ENCODE peak calls at places on chromosomes 1 and 21, in seven cellular contexts. N is CD8-positive, alpha-beta T cell; X is body of pancreas; Y is neural progenitor cell; W is astrocyte; Q is tibial artery; K is heart right ventricle. J is an unnamed sample. For H3K4me1 and H3K36me3, the result is how much of the 10 kb centered on the place peaks cover.

GRCh38 chr1:172699111-172699510 is 40.2 kb downstream of the FASLG start:
- DNase-seq in N (peak), X (no peak), Y (no peak), W (peak), Q (no peak), K (no peak), J (no peak)

GRCh38 chr1:155070721-155071556 is 7.4 kb downstream of the EFNA4 start:
- DNase-seq in N (peak), X (peak), Y (peak), W (peak), Q (peak), K (peak), J (peak)

GRCh38 chr1:8497196-8497878 is 179.4 kb downstream of the SLC45A1 start:
- DNase-seq in N (no peak), X (no peak), Y (no peak), W (no peak), Q (no peak), K (no peak), J (no peak)

GRCh38 chr1:63908016-63908415 is 134.2 kb downstream of the ROR1 start:
- DNase-seq in N (no peak), X (no peak), Y (no peak), W (no peak), Q (no peak), K (no peak), J (no peak)

GRCh38 chr21:45374826-45375455 is 30.0 kb upstream of the COL18A1 start:
- DNase-seq in N (no peak), X (no peak), Y (no peak), W (no peak), Q (peak), K (peak), J (peak)

GRCh38 chr1:155974208-155975165 is 3.9 kb downstream of the ARHGEF2 start:
- DNase-seq in N (no peak), X (no peak), Y (no peak), W (no peak), Q (no peak), K (no peak), J (no peak)

GRCh38 chr1:167219646-167220536 is 795 bp upstream of the POU2F1 start:
- DNase-seq in N (peak), X (peak), Y (peak), W (peak), Q (peak), K (peak), J (peak)

GRCh38 chr1:7856345-7856744 is 3.5 kb upstream of the UTS2 start:
- DNase-seq in N (no peak), X (no peak), Y (peak), W (no peak), Q (no peak), K (no peak), J (no peak)

GRCh38 chr1:23980725-23981063 is 567 bp upstream of the SRSF10 start:
- DNase-seq in N (peak), X (peak), Y (peak), W (peak), Q (no peak), K (no peak), J (no peak)

GRCh38 chr1:208183977-208184901 is 59.9 kb downstream of the PLXNA2 start:
- DNase-seq in N (no peak), X (no peak), Y (no peak), W (peak), Q (peak), K (no peak), J (peak)

GRCh38 chr1:227316456-227316855 is 1.8 kb downstream of the CDC42BPA start:
- DNase-seq in N (no peak), X (no peak), Y (no peak), W (no peak), Q (no peak), K (no peak), J (no peak)

DNA sequence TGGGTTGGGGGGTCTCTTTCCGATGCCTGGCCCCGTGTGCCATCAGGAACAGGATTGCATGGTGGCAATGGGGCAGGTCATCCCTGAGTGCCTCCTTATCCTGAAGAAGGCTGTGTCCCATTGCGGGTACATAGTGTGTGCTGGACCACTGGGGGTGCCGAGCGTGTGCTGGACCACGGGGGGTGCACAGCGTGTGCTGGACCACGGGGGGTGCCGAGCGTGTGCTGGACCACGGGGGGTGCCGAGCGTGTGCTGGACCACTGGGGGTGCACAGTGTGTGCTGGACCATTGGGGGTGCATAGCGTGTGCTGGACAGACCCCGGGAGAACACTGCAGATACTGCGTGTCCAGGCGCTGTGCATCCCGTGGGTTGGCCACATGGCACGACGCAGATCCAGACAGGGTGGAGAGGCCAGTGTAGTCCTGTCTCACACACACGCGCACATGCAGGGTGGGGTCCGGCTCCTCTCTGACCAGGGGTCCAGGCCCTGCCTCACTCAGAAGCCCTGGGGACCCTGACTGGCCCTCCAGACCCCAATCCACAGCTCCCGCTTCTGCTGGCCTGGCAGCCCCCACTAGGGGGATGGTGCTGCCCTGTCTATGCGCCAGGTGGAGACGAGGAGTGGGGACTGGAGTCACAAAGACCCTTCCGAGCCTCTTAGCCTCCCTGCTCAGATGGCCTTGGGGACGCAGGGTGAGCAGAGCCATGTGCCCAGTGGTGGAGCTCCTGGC is 4.3 kb downstream of the SCNN1D start:
- DNase-seq in N (no peak), X (no peak), Y (peak), W (no peak), Q (no peak), K (no peak), J (peak)
- TF ChIP-seq CTCF in N (no peak), X (no peak), Y (no peak), W (no peak), Q (no peak), K (no peak), J (no peak)

GRCh38 chr1:109468903-109469302 is 2.6 kb downstream of the SYPL2 start:
- DNase-seq in N (no peak), X (no peak), Y (no peak), W (no peak), Q (no peak), K (no peak), J (no peak)
- H3K4me1 ChIP-seq in N (under half), X (under half), Y (under half), W (under half), Q (under half), K (under half), J (half or more)

GRCh38 chr1:241631674-241632073 is 8.5 kb downstream of the CHML start:
- DNase-seq in N (no peak), X (no peak), Y (no peak), W (no peak), Q (no peak), K (no peak), J (no peak)
- H3K36me3 ChIP-seq in N (under half), X (under half), Y (under half), W (under half), Q (under half), K (under half), J (under half)

GRCh38 chr21:14308234-14308633 is 74.7 kb downstream of the HSPA13 start:
- DNase-seq in N (no peak), X (no peak), Y (no peak), W (no peak), Q (no peak), K (no peak), J (no peak)

GRCh38 chr21:14303731-14304488 is 79.0 kb downstream of the HSPA13 start:
- DNase-seq in N (no peak), X (no peak), Y (no peak), W (no peak), Q (no peak), K (no peak), J (no peak)

GRCh38 chr21:14306143-14306907 is 76.6 kb downstream of the HSPA13 start:
- DNase-seq in N (no peak), X (no peak), Y (no peak), W (no peak), Q (no peak), K (no peak), J (no peak)
- TF ChIP-seq CTCF in N (no peak), X (no peak), Y (peak), W (no peak), Q (no peak), K (no peak), J (peak)

GRCh38 chr1:2934642-2935081 is 86.6 kb upstream of the ACTRT2 start:
- DNase-seq in N (no peak), X (no peak), Y (no peak), W (no peak), Q (no peak), K (no peak), J (peak)

GRCh38 chr1:2935184-2935583 is 86.1 kb upstream of the ACTRT2 start:
- DNase-seq in N (no peak), X (no peak), Y (no peak), W (no peak), Q (no peak), K (no peak), J (no peak)

GRCh38 chr1:2932671-2933350 is 88.5 kb upstream of the ACTRT2 start:
- DNase-seq in N (no peak), X (no peak), Y (no peak), W (no peak), Q (no peak), K (no peak), J (peak)

GRCh38 chr1:2933431-2934172 is 87.7 kb upstream of the ACTRT2 start:
- DNase-seq in N (no peak), X (no peak), Y (no peak), W (no peak), Q (no peak), K (no peak), J (no peak)

GRCh38 chr1:2934173-2934540 is 87.1 kb upstream of the ACTRT2 start:
- DNase-seq in N (no peak), X (no peak), Y (no peak), W (no peak), Q (no peak), K (no peak), J (peak)
- H3K4me1 ChIP-seq in N (under half), X (under half), Y (under half), W (under half), Q (under half), K (under half), J (under half)

GRCh38 chr1:17507916-17508315 is 31.6 kb upstream of the ARHGEF10L start:
- DNase-seq in N (no peak), X (no peak), Y (peak), W (no peak), Q (no peak), K (no peak), J (no peak)

GRCh38 chr1:17509320-17509719 is 30.2 kb upstream of the ARHGEF10L start:
- DNase-seq in N (no peak), X (no peak), Y (no peak), W (no peak), Q (no peak), K (no peak), J (no peak)

GRCh38 chr1:17513131-17513530 is 26.4 kb upstream of the ARHGEF10L start:
- DNase-seq in N (no peak), X (no peak), Y (no peak), W (no peak), Q (no peak), K (no peak), J (no peak)

GRCh38 chr1:17511188-17511587 is 28.3 kb upstream of the ARHGEF10L start:
- DNase-seq in N (no peak), X (no peak), Y (no peak), W (no peak), Q (no peak), K (no peak), J (no peak)

GRCh38 chr1:17510138-17510537 is 29.4 kb upstream of the ARHGEF10L start:
- DNase-seq in N (no peak), X (no peak), Y (no peak), W (no peak), Q (no peak), K (no peak), J (no peak)
- H3K36me3 ChIP-seq in N (under half), X (under half), Y (under half), W (under half), Q (under half), K (under half), J (under half)

DNA sequence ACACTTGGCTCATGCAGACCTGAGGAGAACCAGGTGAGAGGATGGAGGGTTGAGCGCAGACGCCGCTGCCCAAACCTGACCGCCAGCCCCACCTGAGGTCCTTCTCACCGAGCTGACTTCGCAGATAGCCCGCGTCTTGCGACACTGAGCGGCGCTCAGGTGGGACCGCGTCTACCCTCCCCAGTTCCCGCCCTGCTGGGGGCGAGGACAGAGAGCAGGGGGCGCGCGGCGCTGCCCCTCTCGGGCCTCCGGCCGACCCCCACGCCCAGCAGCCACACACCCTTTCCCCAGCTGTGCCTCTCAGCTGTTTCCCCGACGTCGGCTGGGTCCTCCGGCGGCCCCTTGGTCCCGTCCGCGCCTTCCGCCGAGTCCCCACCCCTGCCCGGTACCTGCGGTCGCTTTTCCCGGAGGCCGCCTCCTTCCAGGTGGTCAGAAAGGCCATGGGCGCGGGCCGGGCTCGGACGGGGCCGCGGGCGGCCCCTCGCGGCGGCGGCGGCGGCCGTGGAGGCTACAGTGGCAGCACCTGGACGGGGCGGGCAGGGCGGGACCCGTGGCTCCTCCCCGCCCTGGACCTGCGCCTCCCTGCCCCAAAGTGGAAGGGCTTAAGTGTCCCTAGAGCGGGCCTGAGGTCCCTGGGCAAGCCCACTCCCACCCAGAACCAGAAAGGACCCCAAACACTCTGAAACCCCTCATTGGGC is 14.4 kb upstream of the TTC39A start:
- DNase-seq in N (no peak), X (peak), Y (peak), W (no peak), Q (no peak), K (peak), J (no peak)
- TF ChIP-seq CTCF in N (no peak), X (peak), Y (peak), W (no peak), Q (no peak), K (no peak), J (no peak)